ENCODE peak calls at places on chromosomes 3 and 15, in six cellular contexts. O is SJSA1; M is tibial artery; Q is CD4-positive, CD25-positive, alpha-beta regulatory T cell; N is CD8-positive, alpha-beta memory T cell; I is cardiac muscle cell. R is an unnamed sample. For H3K9me3 and H3K4me1, the result is how much of the 10 kb centered on the place peaks cover.

GRCh38 chr3:45343947-45344346 is 44.4 kb upstream of the LARS2 start:
- DNase-seq in I (peak), N (no peak), Q (no peak), O (no peak), M (no peak), R (no peak)

GRCh38 chr15:85515212-85515611 is 134.8 kb downstream of the AKAP13 start:
- DNase-seq in N (no peak), O (no peak), Q (no peak), M (no peak), I (no peak), R (peak)

GRCh38 chr3:127291611-127292010 is 3.8 kb upstream of the PRR20G start:
- DNase-seq in O (no peak), I (no peak), N (no peak), Q (no peak), M (no peak), R (no peak)

GRCh38 chr15:41927516-41927915 is 33.7 kb upstream of the SPTBN5 start:
- DNase-seq in Q (no peak), N (no peak), I (no peak), M (no peak), O (no peak), R (no peak)

GRCh38 chr3:16480861-16481569 is 32.5 kb downstream of the RFTN1 start:
- DNase-seq in Q (no peak), O (no peak), N (no peak), I (peak), M (no peak), R (peak)

GRCh38 chr3:126313580-126314304 is 43.5 kb downstream of the KLF15 start:
- DNase-seq in M (no peak), O (no peak), I (peak), N (no peak), Q (no peak), R (no peak)

GRCh38 chr15:85950101-85950500 is 129.6 kb upstream of the AGBL1 start:
- DNase-seq in N (no peak), M (no peak), O (no peak), I (no peak), Q (no peak), R (no peak)

GRCh38 chr3:186760883-186761447 is 22.4 kb upstream of the EIF4A2 start:
- DNase-seq in O (no peak), M (no peak), N (no peak), I (no peak), Q (no peak), R (no peak)

GRCh38 chr3:187274977-187275338 is 16.6 kb downstream of the MASP1 start:
- DNase-seq in Q (no peak), I (no peak), M (no peak), N (no peak), O (no peak), R (peak)

GRCh38 chr3:122564155-122564912 is at the start of the genes DTX3L and PARP9:
- DNase-seq in I (peak), O (peak), N (peak), Q (peak), M (peak), R (peak)

GRCh38 chr3:14383753-14384152 is 18.7 kb upstream of the SLC6A6 start:
- DNase-seq in O (no peak), M (no peak), I (no peak), Q (no peak), N (no peak), R (no peak)

GRCh38 chr3:44924102-44925084 is 50.0 kb downstream of the TGM4 start:
- DNase-seq in N (no peak), I (peak), Q (no peak), O (no peak), M (no peak), R (no peak)

GRCh38 chr3:175073209-175073905 is 214.2 kb downstream of the NAALADL2 start:
- DNase-seq in I (no peak), N (no peak), Q (no peak), M (no peak), O (no peak), R (no peak)

GRCh38 chr3:179037361-179037760 is 34.2 kb downstream of the ZMAT3 start:
- DNase-seq in N (no peak), I (peak), M (peak), Q (no peak), O (peak), R (no peak)

GRCh38 chr3:66372681-66373350 is 128.0 kb downstream of the LRIG1 start:
- DNase-seq in I (no peak), M (no peak), N (peak), Q (peak), O (peak), R (no peak)

GRCh38 chr3:183409219-183409618 is 19.2 kb downstream of the MCF2L2 start:
- DNase-seq in Q (no peak), M (no peak), I (no peak), N (no peak), O (no peak), R (peak)

GRCh38 chr3:55417211-55417610 is 69.9 kb downstream of the WNT5A start:
- DNase-seq in O (no peak), M (no peak), I (no peak), Q (no peak), N (no peak), R (no peak)

GRCh38 chr3:21954709-21955108 is 203.7 kb upstream of the ZNF385D start:
- DNase-seq in I (peak), N (no peak), Q (no peak), M (no peak), O (no peak), R (no peak)

GRCh38 chr3:146313411-146314111 is 62.7 kb upstream of the PLSCR4 start:
- DNase-seq in N (no peak), Q (no peak), I (peak), O (no peak), M (no peak), R (no peak)

GRCh38 chr15:61227269-61228024 is 1.7 kb downstream of the RORA start:
- DNase-seq in N (no peak), O (peak), I (peak), M (no peak), Q (no peak), R (peak)

GRCh38 chr3:194368918-194369317 is 625 bp downstream of the LRRC15 start:
- DNase-seq in O (no peak), Q (no peak), M (no peak), I (no peak), N (peak), R (no peak)

GRCh38 chr3:136952292-136952691 is 5.5 kb upstream of the IL20RB start:
- DNase-seq in Q (no peak), M (no peak), N (no peak), I (peak), O (no peak), R (no peak)

GRCh38 chr15:48086582-48086981 is 34.2 kb upstream of the SLC24A5 start:
- DNase-seq in M (no peak), N (no peak), O (no peak), Q (no peak), I (peak), R (no peak)

GRCh38 chr3:114155370-114155821 is 23.5 kb downstream of the DRD3 start:
- DNase-seq in O (no peak), Q (no peak), M (no peak), N (no peak), I (peak), R (peak)

GRCh38 chr15:88250826-88251225 is 5.7 kb downstream of the NTRK3 start:
- DNase-seq in M (no peak), Q (no peak), N (no peak), O (no peak), I (no peak), R (no peak)

GRCh38 chr3:179731544-179731943 is 78.7 kb downstream of the USP13 start:
- DNase-seq in M (no peak), N (no peak), O (no peak), I (no peak), Q (no peak), R (no peak)

GRCh38 chr3:131303848-131304247 is 77.7 kb upstream of the NUDT16 start:
- DNase-seq in N (no peak), Q (no peak), I (peak), O (no peak), M (no peak), R (no peak)

GRCh38 chr3:182909318-182910040 is 70.9 kb downstream of the DCUN1D1 start:
- DNase-seq in M (no peak), I (peak), N (no peak), Q (no peak), O (no peak), R (no peak)

GRCh38 chr15:79007066-79007465 is 62.2 kb upstream of the CTSH start:
- DNase-seq in N (no peak), I (peak), Q (no peak), M (no peak), O (no peak), R (peak)

GRCh38 chr3:171419457-171419856 is 40.7 kb downstream of the TNIK start:
- DNase-seq in Q (no peak), N (no peak), O (no peak), M (no peak), I (peak), R (no peak)

GRCh38 chr3:148379763-148380162 is 317.9 kb upstream of the AGTR1 start:
- DNase-seq in Q (no peak), M (no peak), N (no peak), I (peak), O (no peak), R (peak)

GRCh38 chr15:25810631-25811077 is 52.5 kb downstream of the ATP10A start:
- DNase-seq in O (no peak), I (no peak), M (no peak), N (no peak), Q (no peak), R (no peak)

GRCh38 chr15:57138260-57138895 is 219.9 kb downstream of the TCF12 start:
- DNase-seq in Q (no peak), N (no peak), O (peak), I (peak), M (no peak), R (peak)

GRCh38 chr3:43707998-43708397 is 17.3 kb downstream of the ABHD5 start:
- DNase-seq in M (no peak), I (peak), N (no peak), O (no peak), Q (no peak), R (no peak)

GRCh38 chr15:48416301-48416700 is 85.1 kb downstream of the DUT start:
- DNase-seq in N (no peak), I (no peak), O (no peak), M (no peak), Q (no peak), R (no peak)

GRCh38 chr3:95348879-95349278 is 1286.0 kb downstream of the NSUN3 start:
- DNase-seq in I (no peak), Q (no peak), O (no peak), N (no peak), M (no peak), R (no peak)

GRCh38 chr15:91133511-91133910 is 33.5 kb downstream of the SV2B start:
- DNase-seq in I (no peak), M (no peak), N (no peak), O (no peak), Q (no peak), R (no peak)

GRCh38 chr3:23767546-23767945 is 38.2 kb upstream of the UBE2E1 start:
- DNase-seq in I (no peak), N (no peak), Q (no peak), O (no peak), M (no peak), R (no peak)

GRCh38 chr15:74648051-74648622 is 32.5 kb downstream of the CLK3 start:
- DNase-seq in N (no peak), I (no peak), O (no peak), Q (no peak), M (no peak), R (no peak)

GRCh38 chr3:196756738-196757137 is 17.1 kb downstream of the PAK2 start:
- DNase-seq in O (no peak), I (no peak), N (no peak), Q (no peak), M (no peak), R (no peak)

GRCh38 chr3:196757876-196758739 is 18.5 kb downstream of the PAK2 start:
- DNase-seq in I (peak), M (no peak), N (no peak), Q (no peak), O (no peak), R (no peak)

GRCh38 chr3:196749125-196749524 is 9.5 kb downstream of the PAK2 start:
- DNase-seq in O (no peak), N (no peak), I (no peak), M (no peak), Q (no peak), R (no peak)

GRCh38 chr3:196754215-196754937 is 14.7 kb downstream of the PAK2 start:
- DNase-seq in O (no peak), N (no peak), I (peak), Q (no peak), M (no peak), R (no peak)

DNA sequence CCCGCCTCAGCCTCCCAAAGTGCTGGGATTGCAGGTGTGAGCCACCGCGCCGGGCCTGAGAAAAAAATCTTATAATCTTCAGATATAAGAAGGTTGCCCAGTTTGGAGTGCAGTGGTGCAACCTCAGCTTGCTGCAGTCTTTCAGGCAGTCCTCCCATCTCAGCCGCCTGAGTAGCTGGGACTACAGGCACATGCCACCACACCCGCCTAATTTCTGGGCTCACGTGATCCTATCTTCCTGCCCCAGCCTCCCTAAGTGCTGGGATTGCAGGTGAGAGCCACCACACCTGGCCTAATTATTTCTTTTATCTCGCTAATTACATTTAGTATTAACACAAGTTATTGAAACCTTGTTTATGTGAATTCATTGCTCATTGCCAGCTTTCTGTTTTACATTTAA is 13.5 kb downstream of the PAK2 start:
- DNase-seq in N (no peak), M (no peak), O (no peak), Q (no peak), I (no peak), R (no peak)
- H3K9me3 ChIP-seq in N (under half), M (under half), O (under half), Q (under half), I (under half), R (under half)

GRCh38 chr3:106367496-106367895 is 498.7 kb upstream of the CBLB start:
- DNase-seq in O (no peak), M (no peak), N (no peak), I (no peak), Q (no peak), R (no peak)

GRCh38 chr3:106376016-106376415 is 507.2 kb upstream of the CBLB start:
- DNase-seq in Q (no peak), N (no peak), M (no peak), O (no peak), I (no peak), R (no peak)

GRCh38 chr3:106372293-106372648 is 503.5 kb upstream of the CBLB start:
- DNase-seq in O (no peak), M (no peak), Q (no peak), N (no peak), I (no peak), R (no peak)

GRCh38 chr3:106371605-106372292 is 502.9 kb upstream of the CBLB start:
- DNase-seq in I (peak), M (no peak), O (no peak), Q (no peak), N (no peak), R (no peak)
- H3K4me3 ChIP-seq in I (no peak), M (no peak), O (no peak), Q (no peak), N (no peak), R (no peak)

GRCh38 chr3:128342701-128343180 is 123.9 kb downstream of the DNAJB8 start:
- DNase-seq in I (no peak), M (no peak), N (peak), O (no peak), Q (no peak), R (no peak)
- H3K4me1 ChIP-seq in I (under half), M (under half), N (under half), O (under half), Q (under half), R (under half)

DNA sequence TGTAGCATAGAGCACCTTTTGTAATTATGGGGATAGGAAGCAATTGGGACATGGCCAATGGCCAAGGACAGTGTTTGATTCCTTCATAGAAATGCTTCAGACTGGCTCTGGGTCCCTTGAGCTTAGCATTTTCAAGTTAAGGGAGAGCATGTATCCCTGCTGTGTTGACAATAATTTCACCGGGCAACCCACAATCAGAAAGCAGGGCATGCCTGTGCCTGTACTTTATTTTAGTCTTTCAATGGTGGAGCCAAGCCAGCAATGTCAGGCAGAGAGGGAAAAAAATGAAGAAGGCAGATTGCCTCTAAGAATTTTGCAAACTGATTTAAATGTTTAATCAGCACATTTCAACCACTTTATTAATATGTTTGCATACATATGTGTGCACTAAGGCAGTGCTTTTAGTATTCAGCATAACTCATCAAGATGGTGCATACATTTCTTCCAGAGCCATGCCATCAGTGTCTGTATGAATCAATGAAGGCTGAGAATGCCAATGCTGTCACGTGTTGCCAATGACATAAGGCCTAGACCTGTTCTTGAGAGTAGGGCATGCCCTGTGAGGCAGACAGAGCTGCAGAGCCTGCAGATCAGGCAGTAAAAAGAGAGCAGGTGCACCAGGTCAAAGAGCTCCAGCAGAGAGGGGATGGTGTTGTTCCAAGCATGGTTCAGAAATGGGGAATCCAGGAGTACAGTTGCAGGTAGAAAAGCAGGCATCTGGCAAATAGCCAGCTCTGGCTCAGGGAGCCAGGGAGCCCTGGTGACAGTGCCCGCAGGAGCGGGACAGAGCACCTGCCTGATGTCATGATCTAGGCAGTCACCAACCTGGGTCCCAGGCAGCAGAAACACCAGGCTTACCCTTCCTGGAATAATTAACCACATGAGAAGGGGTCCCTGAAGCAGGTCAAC is 508.5 kb downstream of the GABRG3 start:
- DNase-seq in I (no peak), Q (no peak), O (no peak), M (no peak), N (no peak), R (no peak)
- H3K9me3 ChIP-seq in I (under half), Q (under half), O (under half), M (under half), N (under half), R (under half)

GRCh38 chr3:134372405-134373277 is 1.6 kb downstream of the AMOTL2 start:
- DNase-seq in Q (no peak), O (no peak), I (peak), M (no peak), N (no peak), R (no peak)

GRCh38 chr3:134369861-134370596 is 4.2 kb downstream of the AMOTL2 start:
- DNase-seq in Q (no peak), N (no peak), I (peak), M (peak), O (no peak), R (no peak)

GRCh38 chr3:134370611-134371451 is 3.4 kb downstream of the AMOTL2 start:
- DNase-seq in M (peak), I (no peak), O (no peak), N (no peak), Q (no peak), R (no peak)

GRCh38 chr3:134373278-134373941 is 837 bp downstream of the AMOTL2 start:
- DNase-seq in Q (no peak), N (no peak), I (peak), O (peak), M (peak), R (peak)

GRCh38 chr3:134371542-134372324 is 2.5 kb downstream of the AMOTL2 start:
- DNase-seq in N (no peak), M (peak), O (no peak), Q (no peak), I (peak), R (no peak)
- H3K4me3 ChIP-seq in N (no peak), M (peak), O (peak), Q (no peak), I (peak), R (peak)

DNA sequence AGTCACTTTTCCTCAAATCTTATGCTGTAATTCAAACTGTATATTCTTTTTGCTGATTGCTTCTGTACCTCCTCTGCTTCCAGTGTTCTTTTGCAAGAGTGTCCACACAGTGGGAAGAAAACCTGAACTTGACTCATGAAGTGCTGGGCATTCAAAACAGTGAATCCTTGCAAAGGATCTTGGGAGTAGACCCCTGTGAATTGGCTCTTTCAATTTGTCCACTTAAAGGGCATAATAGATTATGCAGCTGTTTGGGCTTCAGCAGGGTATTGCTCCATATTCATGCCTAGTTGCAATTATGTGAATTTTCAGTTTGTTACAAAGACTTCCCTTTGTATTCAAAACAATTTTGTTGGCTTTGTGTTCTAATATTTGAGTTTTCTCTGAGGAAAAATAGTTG is 11.4 kb downstream of the ZFAND6 start:
- DNase-seq in I (peak), Q (no peak), M (no peak), O (no peak), N (no peak), R (peak)
- H3K4me1 ChIP-seq in I (under half), Q (under half), M (under half), O (under half), N (under half), R (half or more)

GRCh38 chr3:176349706-176350105 is 847.6 kb downstream of the TBL1XR1 start:
- DNase-seq in I (no peak), Q (no peak), M (no peak), N (no peak), O (no peak), R (no peak)

GRCh38 chr3:176347424-176348146 is 849.7 kb downstream of the TBL1XR1 start:
- DNase-seq in I (no peak), Q (no peak), N (no peak), M (no peak), O (no peak), R (no peak)

GRCh38 chr3:176352716-176353334 is 844.5 kb downstream of the TBL1XR1 start:
- DNase-seq in I (no peak), Q (no peak), O (no peak), N (no peak), M (no peak), R (no peak)

GRCh38 chr3:176354843-176355242 is 842.4 kb downstream of the TBL1XR1 start:
- DNase-seq in O (no peak), M (no peak), I (no peak), N (no peak), Q (no peak), R (no peak)

GRCh38 chr3:176351408-176351807 is 845.9 kb downstream of the TBL1XR1 start:
- DNase-seq in M (no peak), I (peak), O (no peak), N (no peak), Q (no peak), R (no peak)
- H3K9me3 ChIP-seq in M (under half), I (under half), O (under half), N (under half), Q (under half), R (under half)